ENCODE peak calls at places on chromosomes 13 and 19, in eight cellular contexts. Y, F, T, S, A, E, Q and I are unnamed samples.

GRCh38 chr19:16018801-16019551 is 57.3 kb upstream of the TPM4 start:
- DNase-seq in Y (no peak), F (no peak), T (no peak), S (no peak), A (no peak), E (no peak), Q (no peak), I (no peak)

GRCh38 chr19:38583985-38584305 is 33.8 kb downstream of the MAP4K1 start:
- DNase-seq in Y (no peak), F (no peak), T (no peak), S (no peak), A (no peak), E (no peak), Q (no peak), I (no peak)

GRCh38 chr13:44618326-44618725 is 42.2 kb upstream of the TSC22D1 start:
- DNase-seq in Y (no peak), F (no peak), T (no peak), S (no peak), A (no peak), E (no peak), Q (no peak), I (no peak)

GRCh38 chr13:108342369-108343289 is 73.1 kb downstream of the TNFSF13B start:
- DNase-seq in Y (no peak), F (no peak), T (peak; percentile 22), S (peak; percentile 10), A (no peak), E (peak; percentile 34), Q (no peak), I (peak; percentile 18)

GRCh38 chr13:98782654-98783053 is 30.2 kb upstream of the SLC15A1 start:
- DNase-seq in Y (no peak), F (no peak), T (no peak), S (no peak), A (no peak), E (no peak), Q (no peak), I (no peak)

GRCh38 chr13:105316731-105317130 is 1218.7 kb downstream of the EFNB2 start:
- DNase-seq in Y (no peak), F (no peak), T (no peak), S (no peak), A (no peak), E (no peak), Q (no peak), I (no peak)

GRCh38 chr13:109955598-109955997 is 169.2 kb upstream of the IRS2 start:
- DNase-seq in Y (no peak), F (no peak), T (no peak), S (peak; percentile 51), A (no peak), E (peak; percentile 76), Q (no peak), I (no peak)

GRCh38 chr19:2523630-2524311 is 47.8 kb downstream of the GADD45B start:
- DNase-seq in Y (no peak), F (no peak), T (no peak), S (no peak), A (no peak), E (no peak), Q (no peak), I (no peak)

GRCh38 chr19:35171730-35172129 is 17.2 kb downstream of the FXYD5 start:
- DNase-seq in Y (no peak), F (no peak), T (no peak), S (no peak), A (no peak), E (no peak), Q (no peak), I (no peak)

GRCh38 chr19:13055213-13056051 is 47.2 kb downstream of the LYL1 start:
- DNase-seq in Y (no peak), F (no peak), T (no peak), S (peak; percentile 93), A (no peak), E (no peak), Q (no peak), I (peak; percentile 86)

GRCh38 chr19:2424686-2425621 is 2.4 kb downstream of the TIMM13 start:
- DNase-seq in Y (no peak), F (no peak), T (no peak), S (peak; percentile 57), A (no peak), E (no peak), Q (no peak), I (no peak)

GRCh38 chr13:57644106-57644505 is 12.6 kb downstream of the PCDH17 start:
- DNase-seq in Y (no peak), F (no peak), T (peak; percentile 43), S (no peak), A (no peak), E (no peak), Q (no peak), I (no peak)

GRCh38 chr19:46515879-46516350 is 20.2 kb upstream of the PNMA8B start:
- DNase-seq in Y (no peak), F (peak; percentile 28), T (peak; percentile 5), S (peak; percentile 20), A (peak; percentile 67), E (peak; percentile 33), Q (no peak), I (no peak)

GRCh38 chr13:98333481-98333880 is 156.4 kb upstream of the RNF113B start:
- DNase-seq in Y (no peak), F (no peak), T (no peak), S (no peak), A (no peak), E (peak; percentile 94), Q (no peak), I (no peak)

GRCh38 chr19:47228937-47229673 is 1.9 kb downstream of the BBC3 start:
- DNase-seq in Y (no peak), F (peak; percentile 22), T (no peak), S (no peak), A (no peak), E (peak; percentile 85), Q (no peak), I (no peak)

GRCh38 chr13:92826197-92826596 is 400.4 kb upstream of the GPC6 start:
- DNase-seq in Y (no peak), F (no peak), T (no peak), S (no peak), A (no peak), E (no peak), Q (no peak), I (no peak)

GRCh38 chr13:48232420-48233096 is 448 bp upstream of the ITM2B start:
- DNase-seq in Y (no peak), F (no peak), T (no peak), S (no peak), A (no peak), E (no peak), Q (no peak), I (no peak)

GRCh38 chr19:12723643-12724426 is at the start of gene TNPO2:
- DNase-seq in Y (no peak), F (peak; percentile 75), T (peak; percentile 69), S (peak; percentile 37), A (peak; percentile 86), E (no peak), Q (peak; percentile 54), I (peak; percentile 31)

GRCh38 chr13:29801737-29802305 is 48.6 kb downstream of the UBL3 start:
- DNase-seq in Y (no peak), F (no peak), T (no peak), S (no peak), A (no peak), E (no peak), Q (no peak), I (no peak)

GRCh38 chr19:38990949-38991697 is 15.6 kb upstream of the FBXO17 start:
- DNase-seq in Y (no peak), F (no peak), T (no peak), S (no peak), A (no peak), E (peak; percentile 6), Q (no peak), I (no peak)

GRCh38 chr13:110349239-110349638 is 42.2 kb downstream of the COL4A2 start:
- DNase-seq in Y (no peak), F (no peak), T (no peak), S (no peak), A (no peak), E (no peak), Q (no peak), I (no peak)

GRCh38 chr19:28831464-28831863 is 381.5 kb downstream of the UQCRFS1 start:
- DNase-seq in Y (no peak), F (no peak), T (no peak), S (no peak), A (no peak), E (no peak), Q (no peak), I (no peak)

GRCh38 chr13:99617474-99618255 is 116.4 kb downstream of the TM9SF2 start:
- DNase-seq in Y (no peak), F (peak; percentile 28), T (no peak), S (peak; percentile 71), A (peak; percentile 74), E (peak; percentile 67), Q (no peak), I (no peak)

GRCh38 chr19:56808717-56809392 is 31.7 kb downstream of the PEG3 start:
- DNase-seq in Y (no peak), F (no peak), T (no peak), S (no peak), A (no peak), E (no peak), Q (no peak), I (no peak)

GRCh38 chr19:49335071-49335783 is at the start of gene CD37:
- DNase-seq in Y (peak; percentile 29), F (peak; percentile 55), T (no peak), S (no peak), A (no peak), E (no peak), Q (peak; percentile 55), I (no peak)

GRCh38 chr13:41917641-41918040 is 43.3 kb downstream of the VWA8 start:
- DNase-seq in Y (no peak), F (no peak), T (no peak), S (peak; percentile 82), A (no peak), E (no peak), Q (no peak), I (no peak)

GRCh38 chr13:110772091-110772984 is 58.8 kb downstream of the ING1 start:
- DNase-seq in Y (no peak), F (no peak), T (no peak), S (no peak), A (no peak), E (no peak), Q (no peak), I (no peak)

GRCh38 chr19:32717496-32717895 is 2.1 kb upstream of the TDRD12 start:
- DNase-seq in Y (no peak), F (no peak), T (no peak), S (no peak), A (peak; percentile 25), E (no peak), Q (no peak), I (no peak)

GRCh38 chr13:45847554-45848224 is 3.9 kb downstream of the SIAH3 start:
- DNase-seq in Y (no peak), F (no peak), T (peak; percentile 94), S (no peak), A (peak; percentile 75), E (no peak), Q (peak; percentile 51), I (no peak)

GRCh38 chr13:51518847-51519246 is 65.4 kb upstream of the WDFY2 start:
- DNase-seq in Y (no peak), F (peak; percentile 3), T (no peak), S (no peak), A (peak; percentile 56), E (no peak), Q (no peak), I (no peak)

GRCh38 chr19:37817180-37817911 is 38.0 kb upstream of the ZNF573 start:
- DNase-seq in Y (peak; percentile 1), F (peak; percentile 50), T (peak; percentile 75), S (peak; percentile 33), A (no peak), E (no peak), Q (no peak), I (peak; percentile 9)

GRCh38 chr13:23330356-23330755 is 103.1 kb downstream of the SACS start:
- DNase-seq in Y (no peak), F (no peak), T (no peak), S (no peak), A (no peak), E (peak; percentile 56), Q (no peak), I (no peak)

GRCh38 chr13:86108334-86108733 is 309.1 kb upstream of the SLITRK6 start:
- DNase-seq in Y (no peak), F (no peak), T (no peak), S (no peak), A (no peak), E (no peak), Q (no peak), I (no peak)

GRCh38 chr13:59873856-59874255 is 289.9 kb downstream of the DIAPH3 start:
- DNase-seq in Y (no peak), F (no peak), T (no peak), S (no peak), A (no peak), E (no peak), Q (no peak), I (no peak)